ENCODE peak calls at places on chromosomes 3 and 15, in five cellular contexts. O, I, R, S and B are unnamed samples. For H3K4me1, the result is how much of the 10 kb centered on the place peaks cover.

GRCh38 chr15:76935620-76936019 is 4.1 kb downstream of the RCN2 start:
- DNase-seq in R (no peak), S (no peak), O (no peak), I (no peak), B (no peak)

GRCh38 chr15:38854506-38854905 is 289.9 kb upstream of the RASGRP1 start:
- DNase-seq in I (no peak), S (no peak), R (no peak), O (no peak), B (no peak)

GRCh38 chr3:85254738-85255137 is 295.9 kb downstream of the CADM2 start:
- DNase-seq in S (no peak), I (no peak), O (peak), R (peak), B (no peak)

GRCh38 chr3:54008744-54009143 is 113.6 kb upstream of the CACNA2D3 start:
- DNase-seq in O (no peak), I (no peak), R (no peak), S (no peak), B (no peak)

GRCh38 chr3:98108162-98108561 is 21.2 kb downstream of the OR5AC2 start:
- DNase-seq in O (no peak), S (no peak), I (no peak), R (no peak), B (no peak)

GRCh38 chr15:24746094-24746493 is 70.5 kb downstream of the NPAP1 start:
- DNase-seq in O (peak), S (no peak), R (no peak), I (no peak), B (no peak)

GRCh38 chr15:48393650-48394049 is 62.4 kb downstream of the DUT start:
- DNase-seq in R (peak), I (no peak), O (no peak), S (peak), B (no peak)

GRCh38 chr3:166630190-166630589 is 749.9 kb downstream of the ZBBX start:
- DNase-seq in I (no peak), O (no peak), R (no peak), S (no peak), B (no peak)

GRCh38 chr15:45715528-45715927 is 80.7 kb downstream of the SQOR start:
- DNase-seq in I (no peak), S (peak), O (peak), R (peak), B (no peak)

GRCh38 chr3:96776818-96777217 is 37.6 kb upstream of the EPHA6 start:
- DNase-seq in I (no peak), S (no peak), O (no peak), R (no peak), B (no peak)

GRCh38 chr3:38275658-38276057 is 6.4 kb upstream of the SLC22A14 start:
- DNase-seq in R (no peak), I (no peak), O (no peak), S (no peak), B (peak)

GRCh38 chr3:172082269-172082668 is 42.9 kb downstream of the FNDC3B start:
- DNase-seq in I (no peak), S (no peak), O (no peak), R (peak), B (peak)

GRCh38 chr3:62197613-62198012 is 175.7 kb downstream of the FEZF2 start:
- DNase-seq in I (no peak), R (no peak), S (no peak), O (no peak), B (no peak)

GRCh38 chr3:154616298-154616697 is 186.3 kb upstream of the GPR149 start:
- DNase-seq in I (no peak), R (no peak), S (no peak), O (no peak), B (no peak)

GRCh38 chr15:69415381-69415780 is 1.2 kb downstream of the KIF23 start:
- DNase-seq in R (peak), O (no peak), S (peak), I (no peak), B (no peak)

GRCh38 chr15:29934251-29934650 is 112.0 kb upstream of the TJP1 start:
- DNase-seq in O (peak), S (peak), R (peak), I (no peak), B (no peak)

GRCh38 chr15:62940755-62941361 is 101.7 kb upstream of the TPM1 start:
- DNase-seq in S (peak), I (no peak), O (peak), R (peak), B (peak)

GRCh38 chr3:106819445-106819844 is 557.8 kb upstream of the CCDC54 start:
- DNase-seq in I (no peak), S (no peak), R (no peak), O (no peak), B (no peak)

GRCh38 chr15:35692256-35692867 is 146.4 kb upstream of the DPH6 start:
- DNase-seq in R (no peak), O (peak), I (no peak), S (peak), B (no peak)

GRCh38 chr3:66581261-66581660 is 80.4 kb upstream of the LRIG1 start:
- DNase-seq in S (no peak), I (no peak), R (no peak), O (no peak), B (no peak)

GRCh38 chr3:197522881-197523342 is 32.9 kb downstream of the BDH1 start:
- DNase-seq in S (no peak), O (no peak), R (peak), I (no peak), B (peak)

GRCh38 chr3:194760740-194761139 is 75.1 kb downstream of the FAM43A start:
- DNase-seq in I (no peak), S (no peak), O (no peak), R (peak), B (no peak)

GRCh38 chr3:16372362-16373269 is 107.6 kb downstream of the OXNAD1 start:
- DNase-seq in R (no peak), S (no peak), I (no peak), O (no peak), B (no peak)

GRCh38 chr15:73573572-73573971 is 59.6 kb downstream of the NPTN start:
- DNase-seq in R (peak), S (peak), I (no peak), O (peak), B (peak)

GRCh38 chr3:13281657-13282527 is 138.2 kb downstream of the NUP210 start:
- DNase-seq in O (peak), R (no peak), S (no peak), I (no peak), B (peak)

GRCh38 chr3:112814256-112814655 is 32.4 kb downstream of the CD200R1L start:
- DNase-seq in S (peak), R (peak), I (peak), O (peak), B (no peak)

GRCh38 chr15:41891946-41892345 is 1.9 kb downstream of the SPTBN5 start:
- DNase-seq in S (no peak), I (no peak), O (no peak), R (no peak), B (no peak)

GRCh38 chr3:43621406-43621973 is 321 bp downstream of the ANO10 start:
- DNase-seq in I (no peak), S (no peak), O (no peak), R (no peak), B (no peak)

GRCh38 chr15:79380755-79381499 is 51.2 kb upstream of the MINAR1 start:
- DNase-seq in R (peak), I (peak), S (peak), O (peak), B (peak)

GRCh38 chr3:149089395-149089794 is 3.1 kb upstream of the HLTF start:
- DNase-seq in I (no peak), O (no peak), R (no peak), S (no peak), B (no peak)

GRCh38 chr15:70345251-70346019 is 247.7 kb upstream of the TLE3 start:
- DNase-seq in R (no peak), I (no peak), S (no peak), O (no peak), B (no peak)

GRCh38 chr3:21704796-21705195 is 46.2 kb downstream of the ZNF385D start:
- DNase-seq in I (no peak), R (no peak), O (no peak), S (no peak), B (no peak)
- H3K4me1 ChIP-seq in I (under half), R (under half), O (under half), S (under half), B (under half)

GRCh38 chr3:71372911-71373637 is 210.5 kb downstream of the FOXP1 start:
- DNase-seq in I (no peak), O (no peak), R (no peak), S (no peak), B (no peak)
- H3K4me2 ChIP-seq in I (no peak), O (no peak), R (no peak), S (no peak), B (no peak)

DNA sequence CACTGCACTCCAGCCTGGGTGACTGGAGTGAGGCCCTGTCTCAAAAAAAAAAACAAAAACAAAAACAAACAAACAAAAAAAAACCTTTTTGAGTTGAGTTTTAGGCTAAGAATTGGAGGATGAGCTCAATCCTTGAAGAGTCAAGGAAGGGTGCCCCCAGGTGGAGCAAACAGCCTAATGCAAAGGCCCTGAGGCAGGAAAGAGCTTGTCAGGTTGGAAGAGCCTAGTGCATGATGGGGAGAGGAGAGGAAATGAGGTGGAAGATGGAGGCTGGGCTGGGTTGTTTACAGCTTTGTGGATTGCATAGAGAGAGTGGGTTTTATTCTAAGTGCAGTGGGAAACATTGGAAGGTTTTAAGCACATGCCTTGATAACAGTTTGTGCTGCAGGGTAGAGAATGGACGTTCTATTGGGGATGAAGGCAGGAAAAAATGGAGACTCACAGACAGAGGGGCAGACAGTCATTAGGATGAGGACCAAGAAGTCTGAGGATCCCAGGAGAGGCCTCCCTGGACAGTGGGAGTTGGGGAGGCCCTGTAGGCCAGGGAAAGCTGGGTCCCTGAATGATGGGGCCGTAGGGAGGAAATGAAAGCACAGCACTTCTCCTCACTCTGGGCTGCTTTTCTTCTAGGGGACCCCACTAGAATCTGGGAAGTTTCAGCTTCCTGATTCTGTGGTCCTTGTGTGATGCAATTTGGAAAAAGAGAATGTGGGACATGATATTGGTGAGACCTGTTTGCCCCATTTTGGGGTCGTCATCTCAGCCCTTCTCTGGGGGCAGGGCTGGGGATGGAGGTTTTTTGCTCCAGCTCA is 1.9 kb upstream of the SNX22 start:
- DNase-seq in O (peak), I (no peak), R (no peak), S (no peak), B (no peak)
- TF ChIP-seq CTCF in O (peak), I (peak), R (no peak), S (peak), B (peak)

GRCh38 chr15:64845826-64846225 is 4.1 kb downstream of the PLEKHO2 start:
- DNase-seq in R (no peak), S (no peak), I (no peak), O (no peak), B (no peak)
- H3K4me1 ChIP-seq in R (under half), S (under half), I (under half), O (under half), B (under half)

DNA sequence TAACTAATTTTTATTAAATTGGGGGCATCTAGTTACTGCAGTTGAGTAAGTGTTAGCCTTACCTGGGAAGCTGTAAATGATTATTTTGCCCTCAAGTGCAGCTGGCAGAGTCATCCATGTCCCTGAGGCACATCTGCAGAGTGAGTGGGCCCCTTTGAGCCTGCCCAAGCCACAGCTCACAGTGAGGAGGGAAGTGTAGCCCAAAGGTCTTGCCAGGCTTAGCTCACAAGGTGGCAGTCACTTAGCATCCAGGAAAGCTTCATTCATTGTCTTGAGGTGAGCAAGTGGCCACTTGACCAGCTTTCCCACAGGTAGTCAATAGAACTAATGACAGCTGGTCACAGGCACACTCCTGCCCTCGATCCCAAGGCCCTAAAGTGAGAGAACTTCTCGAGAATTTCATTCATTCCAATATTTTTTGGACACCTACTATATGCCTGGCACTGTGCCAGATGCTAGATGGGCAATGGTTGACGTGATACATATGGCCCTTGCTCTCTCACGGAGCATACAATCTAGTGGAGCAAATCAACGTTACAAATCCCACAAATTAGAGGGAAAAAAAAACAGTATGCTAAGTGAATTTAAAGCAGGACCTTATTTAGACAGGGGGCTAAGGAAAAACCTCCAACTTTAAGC is 163.3 kb upstream of the IL12A start:
- DNase-seq in S (no peak), I (no peak), R (no peak), O (peak), B (peak)
- H3K4me2 ChIP-seq in S (no peak), I (no peak), R (no peak), O (peak), B (no peak)

GRCh38 chr3:184813357-184813756 is 1.4 kb downstream of the VPS8 start:
- DNase-seq in S (no peak), I (no peak), R (no peak), O (no peak), B (no peak)

GRCh38 chr3:184811034-184811433 is 932 bp upstream of the VPS8 start:
- DNase-seq in I (no peak), S (no peak), O (no peak), R (no peak), B (no peak)

GRCh38 chr3:184812845-184813157 is 835 bp downstream of the VPS8 start:
- DNase-seq in R (no peak), O (no peak), S (no peak), I (no peak), B (no peak)

GRCh38 chr3:184811663-184811998 is 335 bp upstream of the VPS8 start:
- DNase-seq in R (no peak), S (no peak), O (no peak), I (no peak), B (no peak)

DNA sequence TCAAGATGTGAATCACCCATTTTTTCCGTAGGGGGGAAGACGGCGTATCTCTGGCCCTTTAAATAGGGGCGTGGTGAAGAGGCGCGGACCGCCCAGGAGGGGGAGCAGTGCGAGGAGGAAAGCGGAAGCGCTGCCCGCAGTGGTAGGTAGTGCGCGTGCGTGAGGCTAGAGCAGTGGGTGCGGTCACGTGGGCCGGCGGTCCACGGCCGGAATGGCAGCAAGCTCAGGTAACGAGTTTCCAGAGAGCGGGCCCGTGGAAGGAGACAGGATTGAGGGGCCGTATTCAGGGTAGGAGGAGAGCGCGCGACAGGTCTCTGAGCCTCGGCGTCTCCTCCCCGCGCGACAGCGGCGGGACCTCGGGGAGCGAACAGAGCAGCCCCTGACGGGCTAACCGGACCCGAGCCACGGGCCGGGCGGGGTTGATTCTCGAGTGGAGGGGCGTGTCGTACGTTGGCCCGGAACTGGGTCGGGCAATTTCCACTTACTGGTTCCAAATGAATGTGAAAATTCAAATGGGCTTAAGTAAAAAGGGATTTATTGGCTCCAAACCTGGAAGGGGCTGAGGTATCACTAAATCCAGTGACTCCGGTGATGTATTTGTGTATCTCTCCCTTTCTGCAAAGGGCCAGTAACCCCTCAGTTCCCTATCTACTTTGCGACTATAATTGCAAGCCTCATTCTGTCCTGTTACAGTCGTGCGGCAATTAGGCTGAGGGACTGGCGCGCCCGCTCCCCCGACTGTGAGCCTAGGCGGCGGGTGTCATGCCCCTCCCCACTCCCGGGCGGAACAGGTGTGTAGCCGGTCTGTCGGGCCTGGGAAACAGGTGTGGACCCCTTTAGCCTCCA is at the start of gene VPS8:
- DNase-seq in I (peak), O (peak), S (peak), R (peak), B (peak)
- TF ChIP-seq CTCF in I (peak), O (peak), S (peak), R (peak), B (peak)

GRCh38 chr15:84826369-84826823 is 9.2 kb downstream of the ALPK3 start:
- DNase-seq in R (no peak), I (peak), O (peak), S (no peak), B (no peak)

GRCh38 chr15:84824260-84824690 is 7.1 kb downstream of the ALPK3 start:
- DNase-seq in I (no peak), R (peak), S (no peak), O (no peak), B (peak)

GRCh38 chr15:84829428-84829827 is 12.3 kb downstream of the ALPK3 start:
- DNase-seq in S (no peak), R (no peak), O (no peak), I (no peak), B (no peak)

GRCh38 chr15:84828433-84828908 is 11.3 kb downstream of the ALPK3 start:
- DNase-seq in R (no peak), I (no peak), O (no peak), S (no peak), B (peak)

GRCh38 chr15:84827246-84827645 is 10.1 kb downstream of the ALPK3 start:
- DNase-seq in S (no peak), I (no peak), O (no peak), R (no peak), B (no peak)
- H3K4me1 ChIP-seq in S (under half), I (under half), O (under half), R (under half), B (under half)